ENCODE peak calls at places on chromosomes 5 and 9, in five cellular contexts. J is body of pancreas, A is Peyer's patch, G is tibial artery, O is uterus. H is an unnamed sample.

GRCh38 chr9:14247577-14247976 is 66.4 kb downstream of the NFIB start:
- DNase-seq in J (no peak), G (no peak), O (no peak), A (no peak), H (no peak)

GRCh38 chr5:35924122-35924949 is 14.1 kb downstream of the CAPSL start:
- DNase-seq in A (no peak), G (no peak), O (no peak), J (no peak), H (no peak)

GRCh38 chr5:96703384-96703910 is 41.3 kb downstream of the CAST start:
- DNase-seq in A (no peak), J (peak), G (no peak), O (no peak), H (no peak)

GRCh38 chr5:169020102-169020501 is 280.8 kb downstream of the SLIT3 start:
- DNase-seq in A (no peak), J (peak), G (no peak), O (no peak), H (no peak)

GRCh38 chr5:157324237-157324636 is 58.3 kb downstream of the CYFIP2 start:
- DNase-seq in J (no peak), A (no peak), G (no peak), O (no peak), H (no peak)

GRCh38 chr5:136080113-136080482 is 51.3 kb downstream of the TGFBI start:
- DNase-seq in J (no peak), O (no peak), A (no peak), G (no peak), H (no peak)

GRCh38 chr5:55557123-55557522 is 22.4 kb upstream of the PLPP1 start:
- DNase-seq in G (no peak), A (no peak), J (no peak), O (no peak), H (no peak)

GRCh38 chr9:90966475-90967150 is 165.0 kb downstream of the SYK start:
- DNase-seq in O (no peak), G (no peak), J (no peak), A (no peak), H (no peak)

GRCh38 chr5:73286891-73287290 is 113.9 kb downstream of the TMEM174 start:
- DNase-seq in O (no peak), J (no peak), A (no peak), G (no peak), H (no peak)

GRCh38 chr9:130220351-130220750 is 45.2 kb upstream of the HMCN2 start:
- DNase-seq in G (no peak), A (no peak), O (peak), J (no peak), H (no peak)

GRCh38 chr5:17355585-17356346 is 138.3 kb downstream of the BASP1 start:
- DNase-seq in A (no peak), G (no peak), O (no peak), J (no peak), H (no peak)

GRCh38 chr9:133506653-133507038 is 18.1 kb downstream of the MYMK start:
- DNase-seq in A (no peak), J (peak), G (peak), O (peak), H (no peak)

GRCh38 chr5:157109744-157110143 is 900 bp upstream of the HAVCR2 start:
- DNase-seq in G (no peak), O (no peak), A (no peak), J (peak), H (no peak)

GRCh38 chr5:17228833-17229291 is 11.4 kb downstream of the BASP1 start:
- DNase-seq in A (no peak), J (no peak), O (no peak), G (no peak), H (no peak)

GRCh38 chr5:81778642-81779041 is 27.7 kb upstream of the SSBP2 start:
- DNase-seq in G (no peak), A (no peak), O (peak), J (peak), H (no peak)

GRCh38 chr9:136665111-136665703 is 2.5 kb downstream of the EGFL7 start:
- DNase-seq in O (no peak), J (no peak), A (no peak), G (no peak), H (no peak)

GRCh38 chr9:136533775-136534157 is 12.1 kb downstream of the NOTCH1 start:
- DNase-seq in A (peak), G (peak), O (no peak), J (peak), H (peak)

GRCh38 chr5:44821164-44821563 is 12.4 kb downstream of the MRPS30 start:
- DNase-seq in J (no peak), O (no peak), G (no peak), A (no peak), H (no peak)

GRCh38 chr5:142506046-142506445 is 179.8 kb downstream of the FGF1 start:
- DNase-seq in J (no peak), G (no peak), O (no peak), A (no peak), H (no peak)
- H3K27ac ChIP-seq in J (no peak), G (no peak), O (no peak), A (no peak), H (no peak)

GRCh38 chr5:113270081-113270480 is 164.7 kb downstream of the TSSK1B start:
- DNase-seq in J (no peak), A (no peak), G (no peak), O (no peak), H (no peak)

GRCh38 chr5:113269023-113269997 is 165.5 kb downstream of the TSSK1B start:
- DNase-seq in J (no peak), A (no peak), O (no peak), G (no peak), H (no peak)

GRCh38 chr5:113273949-113274348 is 160.8 kb downstream of the TSSK1B start:
- DNase-seq in J (no peak), G (no peak), O (no peak), A (no peak), H (no peak)

GRCh38 chr5:113271015-113271414 is 163.8 kb downstream of the TSSK1B start:
- DNase-seq in G (no peak), A (no peak), J (no peak), O (no peak), H (no peak)

GRCh38 chr5:113271753-113272454 is 162.9 kb downstream of the TSSK1B start:
- DNase-seq in G (no peak), O (no peak), A (no peak), J (no peak), H (no peak)
- H3K27ac ChIP-seq in G (no peak), O (no peak), A (no peak), J (no peak), H (no peak)

GRCh38 chr9:127066775-127067111 is 55.7 kb downstream of the ANGPTL2 start:
- DNase-seq in G (no peak), J (no peak), O (no peak), A (no peak), H (no peak)

GRCh38 chr9:127067603-127068220 is 54.7 kb downstream of the ANGPTL2 start:
- DNase-seq in G (no peak), A (no peak), J (no peak), O (no peak), H (no peak)

GRCh38 chr9:127064335-127064734 is 58.1 kb downstream of the ANGPTL2 start:
- DNase-seq in J (no peak), G (no peak), A (no peak), O (no peak), H (no peak)

GRCh38 chr9:127066060-127066774 is 56.2 kb downstream of the ANGPTL2 start:
- DNase-seq in J (no peak), G (no peak), A (no peak), O (no peak), H (no peak)

DNA sequence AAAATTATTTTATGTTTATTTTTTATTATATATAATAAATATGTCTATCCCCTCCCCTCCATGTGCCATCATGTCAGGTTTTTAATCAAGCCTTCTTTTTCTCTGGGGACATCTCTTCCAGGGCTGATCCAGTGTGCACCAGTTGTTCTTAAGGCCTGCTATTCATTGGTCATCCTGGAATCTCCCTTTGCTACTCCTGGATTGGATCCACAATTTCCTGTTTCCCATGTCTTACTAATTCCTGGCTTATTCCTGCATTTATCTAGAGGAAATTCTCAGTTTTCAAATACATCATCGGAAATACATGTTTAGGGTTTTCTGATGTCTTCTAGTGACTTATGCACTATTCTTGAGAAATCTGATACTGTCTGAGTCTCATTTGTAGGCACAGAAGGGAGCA is 56.8 kb downstream of the ANGPTL2 start:
- DNase-seq in J (no peak), A (no peak), G (no peak), O (no peak), H (no peak)
- H3K27ac ChIP-seq in J (no peak), A (no peak), G (no peak), O (no peak), H (no peak)

GRCh38 chr5:172861461-172861860 is 27.4 kb downstream of the ERGIC1 start:
- DNase-seq in J (no peak), A (no peak), O (no peak), G (no peak), H (no peak)

GRCh38 chr5:172864161-172864560 is 30.1 kb downstream of the ERGIC1 start:
- DNase-seq in G (no peak), A (no peak), J (no peak), O (no peak), H (no peak)

GRCh38 chr5:172860520-172861443 is 26.7 kb downstream of the ERGIC1 start:
- DNase-seq in G (peak), O (peak), J (peak), A (no peak), H (no peak)

GRCh38 chr5:172859966-172860365 is 25.9 kb downstream of the ERGIC1 start:
- DNase-seq in A (no peak), G (no peak), O (no peak), J (no peak), H (no peak)

DNA sequence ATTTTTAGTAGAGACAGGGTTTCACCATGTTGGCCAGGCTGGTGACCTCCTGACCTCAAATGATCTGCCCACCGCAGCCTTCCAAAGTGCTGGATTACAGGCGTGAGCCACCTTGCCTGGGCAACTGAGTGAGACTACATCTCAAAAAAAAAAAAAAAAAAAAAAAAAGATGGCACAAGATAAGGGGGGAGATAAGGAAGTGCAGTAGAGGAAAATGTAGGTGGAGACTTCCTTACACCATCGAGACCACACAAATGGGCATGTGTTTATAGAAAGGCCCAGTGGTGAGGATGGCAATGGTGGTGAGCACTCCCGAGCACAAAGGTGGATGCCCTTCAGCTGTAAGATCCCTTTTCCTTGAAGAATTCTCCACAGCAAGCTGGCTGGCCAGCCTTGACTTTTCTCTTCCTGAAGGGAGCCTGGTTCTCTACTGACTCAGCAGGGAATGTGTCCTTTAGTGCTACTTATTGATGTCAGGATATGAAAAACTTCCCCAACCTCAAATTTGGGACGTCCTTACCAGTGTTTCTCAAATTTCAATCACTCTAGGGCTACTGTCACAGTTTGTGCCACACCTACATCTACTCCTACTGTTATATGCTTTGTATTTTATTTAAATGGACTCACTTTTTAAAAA is 28.2 kb downstream of the ERGIC1 start:
- DNase-seq in J (no peak), A (no peak), O (no peak), G (no peak), H (no peak)
- H3K27ac ChIP-seq in J (peak), A (no peak), O (peak), G (peak), H (no peak)

GRCh38 chr9:129135476-129135875 is 24.3 kb downstream of the PTPA start:
- DNase-seq in G (no peak), J (no peak), A (no peak), O (no peak), H (no peak)
- H3K27ac ChIP-seq in G (no peak), J (no peak), A (no peak), O (no peak), H (no peak)

GRCh38 chr9:112502177-112502946 is 15.7 kb downstream of the KIAA1958 start:
- DNase-seq in O (no peak), J (no peak), A (no peak), G (no peak), H (no peak)
- H3K27ac ChIP-seq in O (no peak), J (no peak), A (no peak), G (no peak), H (no peak)

GRCh38 chr5:140265845-140266244 is 37.1 kb downstream of the PFDN1 start:
- DNase-seq in G (no peak), A (no peak), O (no peak), J (no peak), H (no peak)

GRCh38 chr5:140270008-140270407 is 32.9 kb downstream of the PFDN1 start:
- DNase-seq in G (no peak), J (no peak), A (no peak), O (no peak), H (no peak)

GRCh38 chr5:140266471-140267200 is 36.3 kb downstream of the PFDN1 start:
- DNase-seq in A (no peak), J (no peak), G (no peak), O (no peak), H (no peak)

GRCh38 chr5:140267201-140267540 is 35.7 kb downstream of the PFDN1 start:
- DNase-seq in A (no peak), G (no peak), J (no peak), O (no peak), H (no peak)

DNA sequence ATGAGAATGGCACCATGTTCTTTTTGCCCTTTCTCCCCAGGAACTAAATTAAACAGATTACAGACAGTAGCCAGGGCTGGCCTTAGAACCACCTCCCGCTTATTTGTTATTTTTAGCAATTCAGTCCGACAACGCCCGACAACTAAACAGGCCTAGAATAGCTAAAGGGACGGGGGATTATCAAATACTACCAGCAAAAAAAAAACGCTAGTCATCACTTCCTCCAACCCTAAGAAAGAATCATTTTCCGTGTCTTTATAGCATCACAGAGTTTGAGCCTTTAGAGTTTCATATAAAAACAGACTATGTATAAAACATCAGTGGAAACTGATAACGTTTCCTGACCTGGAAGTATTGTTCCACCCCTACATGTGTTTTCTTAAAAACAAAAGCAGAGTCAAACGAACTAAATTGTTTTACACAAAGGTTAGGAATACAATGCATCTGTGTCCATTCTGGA is 35.3 kb downstream of the PFDN1 start:
- DNase-seq in O (no peak), A (no peak), J (no peak), G (no peak), H (no peak)
- H3K27ac ChIP-seq in O (peak), A (no peak), J (no peak), G (no peak), H (no peak)

DNA sequence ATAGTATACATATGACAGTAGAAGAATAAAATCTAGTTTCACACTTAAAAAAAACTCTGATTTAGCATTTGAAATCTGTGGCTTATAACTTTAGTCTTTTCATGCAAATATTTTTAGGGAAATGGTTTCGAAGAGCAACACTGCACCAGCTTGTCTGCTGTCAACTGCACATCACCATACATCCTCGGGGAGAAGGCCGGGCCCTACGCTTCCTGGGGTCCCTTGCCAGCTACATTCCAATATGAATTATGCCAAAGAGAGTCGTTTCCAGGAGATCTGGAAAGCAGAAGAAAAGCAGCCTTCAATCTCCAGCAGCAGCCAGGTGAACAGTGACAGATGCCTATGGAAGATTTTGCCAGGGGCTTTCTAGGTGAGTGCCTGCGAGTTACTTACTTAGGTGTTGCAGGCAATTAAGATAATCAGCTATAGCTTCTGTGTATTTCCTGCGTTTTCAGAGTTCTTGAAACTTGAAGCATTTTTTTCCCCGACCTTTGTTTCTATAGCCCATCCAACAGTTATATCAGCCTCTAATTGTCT is 166.7 kb downstream of the TRPM3 start:
- DNase-seq in J (no peak), G (no peak), A (no peak), O (no peak), H (no peak)
- H3K27ac ChIP-seq in J (no peak), G (no peak), A (no peak), O (no peak), H (no peak)

GRCh38 chr9:8627944-8628679 is 828.5 kb upstream of the DMAC1 start:
- DNase-seq in G (no peak), J (no peak), O (no peak), A (no peak), H (no peak)

GRCh38 chr9:8628771-8629170 is 829.2 kb upstream of the DMAC1 start:
- DNase-seq in G (no peak), O (no peak), J (no peak), A (no peak), H (no peak)

GRCh38 chr9:8622222-8622802 is 822.7 kb upstream of the DMAC1 start:
- DNase-seq in O (no peak), A (no peak), J (no peak), G (no peak), H (no peak)

DNA sequence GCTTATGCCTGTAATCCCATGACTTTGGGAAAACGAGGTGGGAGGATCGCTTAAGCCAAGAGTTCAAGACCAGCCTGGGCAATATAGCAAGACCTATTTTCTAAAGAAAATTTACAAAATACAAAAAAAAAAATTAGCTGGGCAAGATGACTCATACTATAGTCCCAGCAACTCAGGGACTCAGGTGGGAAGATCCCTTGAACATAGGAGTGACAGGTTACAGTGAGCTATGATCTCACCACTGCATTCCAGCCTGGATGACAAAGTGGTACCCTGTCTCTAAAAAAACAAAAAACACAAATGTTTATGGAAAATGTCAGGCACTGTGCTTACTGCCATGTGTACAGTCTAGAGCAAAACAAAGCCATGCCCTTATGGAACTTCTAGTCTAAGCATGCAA is 823.3 kb upstream of the DMAC1 start:
- DNase-seq in O (no peak), G (no peak), J (no peak), A (no peak), H (no peak)
- H3K27ac ChIP-seq in O (no peak), G (no peak), J (no peak), A (no peak), H (no peak)

H was measured in CD4-positive, alpha-beta memory T cell.